ENCODE peak calls at places on chromosomes 16 and 17, in ten cellular contexts. One of them, this sample, is unnamed. For H3K4me1, the result is how much of the 10 kb centered on the place peaks cover.

GRCh38 chr17:72173475-72174116 is 52.8 kb downstream of the SOX9 start:
- DNase-seq in stomach: no peak
- DNase-seq in adipocyte: no peak
- DNase-seq in HAP-1: no peak
- DNase-seq in suprapubic skin: no peak
- DNase-seq in cardiac muscle cell: no peak
- DNase-seq in left ventricle myocardium inferior: no peak
- DNase-seq in heart left ventricle: no peak
- DNase-seq in uterus: no peak
- DNase-seq in Panc1: no peak
- DNase-seq in this sample: peak

GRCh38 chr17:60323754-60324153 is 68.2 kb downstream of the USP32 start:
- DNase-seq in stomach: no peak
- DNase-seq in adipocyte: no peak
- DNase-seq in HAP-1: no peak
- DNase-seq in suprapubic skin: no peak
- DNase-seq in cardiac muscle cell: no peak
- DNase-seq in left ventricle myocardium inferior: no peak
- DNase-seq in heart left ventricle: no peak
- DNase-seq in uterus: no peak
- DNase-seq in Panc1: no peak
- DNase-seq in this sample: no peak

GRCh38 chr17:73007447-73007846 is 85.0 kb downstream of the SLC39A11 start:
- DNase-seq in stomach: peak
- DNase-seq in adipocyte: no peak
- DNase-seq in HAP-1: no peak
- DNase-seq in suprapubic skin: no peak
- DNase-seq in cardiac muscle cell: no peak
- DNase-seq in left ventricle myocardium inferior: no peak
- DNase-seq in heart left ventricle: no peak
- DNase-seq in uterus: no peak
- DNase-seq in Panc1: no peak
- DNase-seq in this sample: peak

GRCh38 chr17:63701477-63702222 is 1.7 kb upstream of the LIMD2 start:
- DNase-seq in stomach: peak
- DNase-seq in adipocyte: no peak
- DNase-seq in HAP-1: no peak
- DNase-seq in suprapubic skin: no peak
- DNase-seq in cardiac muscle cell: no peak
- DNase-seq in left ventricle myocardium inferior: peak
- DNase-seq in heart left ventricle: no peak
- DNase-seq in uterus: no peak
- DNase-seq in Panc1: no peak
- DNase-seq in this sample: no peak

GRCh38 chr17:67055811-67056745 is 11.7 kb downstream of the CACNG1 start:
- DNase-seq in stomach: no peak
- DNase-seq in adipocyte: no peak
- DNase-seq in HAP-1: no peak
- DNase-seq in suprapubic skin: no peak
- DNase-seq in cardiac muscle cell: no peak
- DNase-seq in left ventricle myocardium inferior: no peak
- DNase-seq in heart left ventricle: no peak
- DNase-seq in uterus: no peak
- DNase-seq in Panc1: no peak
- DNase-seq in this sample: no peak

GRCh38 chr17:66570353-66571195 is 264.3 kb upstream of the CACNG5 start:
- DNase-seq in stomach: no peak
- DNase-seq in adipocyte: peak
- DNase-seq in HAP-1: no peak
- DNase-seq in suprapubic skin: no peak
- DNase-seq in cardiac muscle cell: no peak
- DNase-seq in left ventricle myocardium inferior: no peak
- DNase-seq in heart left ventricle: no peak
- DNase-seq in uterus: no peak
- DNase-seq in Panc1: no peak
- DNase-seq in this sample: no peak

GRCh38 chr17:4165301-4166010 is 22.5 kb downstream of the CYB5D2 start:
- DNase-seq in stomach: no peak
- DNase-seq in adipocyte: no peak
- DNase-seq in HAP-1: peak
- DNase-seq in suprapubic skin: no peak
- DNase-seq in cardiac muscle cell: peak
- DNase-seq in left ventricle myocardium inferior: peak
- DNase-seq in heart left ventricle: peak
- DNase-seq in uterus: no peak
- DNase-seq in Panc1: no peak
- DNase-seq in this sample: no peak

GRCh38 chr16:75948441-75948840 is 222.2 kb upstream of the CPHXL start:
- DNase-seq in stomach: no peak
- DNase-seq in adipocyte: no peak
- DNase-seq in HAP-1: no peak
- DNase-seq in suprapubic skin: no peak
- DNase-seq in cardiac muscle cell: no peak
- DNase-seq in left ventricle myocardium inferior: no peak
- DNase-seq in heart left ventricle: no peak
- DNase-seq in uterus: no peak
- DNase-seq in Panc1: no peak
- DNase-seq in this sample: no peak

GRCh38 chr17:79835953-79836951 is 3.0 kb downstream of the CBX4 start:
- DNase-seq in stomach: peak
- DNase-seq in adipocyte: no peak
- DNase-seq in HAP-1: peak
- DNase-seq in suprapubic skin: peak
- DNase-seq in cardiac muscle cell: peak
- DNase-seq in left ventricle myocardium inferior: no peak
- DNase-seq in heart left ventricle: peak
- DNase-seq in uterus: no peak
- DNase-seq in Panc1: no peak
- DNase-seq in this sample: peak

GRCh38 chr16:49454426-49455180 is 81.0 kb downstream of the C16orf78 start:
- DNase-seq in stomach: peak
- DNase-seq in adipocyte: no peak
- DNase-seq in HAP-1: no peak
- DNase-seq in suprapubic skin: peak
- DNase-seq in cardiac muscle cell: no peak
- DNase-seq in left ventricle myocardium inferior: no peak
- DNase-seq in heart left ventricle: no peak
- DNase-seq in uterus: peak
- DNase-seq in Panc1: no peak
- DNase-seq in this sample: no peak

DNA sequence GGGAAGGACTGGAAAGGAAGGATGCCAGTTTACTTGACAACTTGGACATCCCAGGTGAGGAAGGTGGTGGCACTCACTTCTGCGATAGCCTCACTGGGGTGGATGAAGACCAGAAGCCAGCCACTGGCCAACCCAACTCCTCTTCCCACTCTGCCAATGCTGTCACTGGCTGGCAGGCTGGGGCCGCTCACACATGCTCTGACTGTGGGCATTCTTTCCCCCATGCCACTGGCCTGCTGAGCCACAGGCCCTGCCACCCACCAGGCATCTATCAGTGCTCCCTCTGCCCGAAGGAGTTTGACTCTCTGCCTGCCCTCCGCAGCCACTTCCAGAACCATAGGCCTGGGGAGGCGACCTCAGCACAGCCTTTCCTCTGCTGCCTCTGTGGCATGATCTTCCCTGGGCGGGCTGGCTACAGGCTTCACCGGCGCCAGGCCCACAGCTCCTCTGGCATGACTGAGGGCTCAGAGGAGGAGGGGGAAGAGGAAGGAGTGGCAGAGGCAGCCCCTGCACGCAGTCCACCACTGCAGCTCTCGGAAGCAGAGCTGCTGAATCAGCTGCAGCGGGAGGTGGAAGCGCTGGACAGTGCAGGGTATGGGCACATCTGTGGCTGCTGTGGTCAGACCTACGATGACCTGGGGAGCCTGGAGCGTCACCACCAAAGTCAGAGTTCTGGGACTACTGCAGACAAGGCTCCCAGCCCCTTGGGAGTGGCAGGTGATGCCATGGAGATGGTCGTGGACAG is 4.5 kb downstream of the ZNF646 start:
- DNase-seq in stomach: no peak
- DNase-seq in adipocyte: no peak
- DNase-seq in HAP-1: no peak
- DNase-seq in suprapubic skin: no peak
- DNase-seq in cardiac muscle cell: no peak
- DNase-seq in left ventricle myocardium inferior: no peak
- DNase-seq in heart left ventricle: no peak
- DNase-seq in uterus: no peak
- DNase-seq in Panc1: no peak
- DNase-seq in this sample: no peak
- H3K4me1 ChIP-seq in stomach: under half
- H3K4me1 ChIP-seq in adipocyte: under half
- H3K4me1 ChIP-seq in HAP-1: under half
- H3K4me1 ChIP-seq in suprapubic skin: under half
- H3K4me1 ChIP-seq in cardiac muscle cell: under half
- H3K4me1 ChIP-seq in left ventricle myocardium inferior: under half
- H3K4me1 ChIP-seq in heart left ventricle: under half
- H3K4me1 ChIP-seq in uterus: under half
- H3K4me1 ChIP-seq in Panc1: under half
- H3K4me1 ChIP-seq in this sample: under half

DNA sequence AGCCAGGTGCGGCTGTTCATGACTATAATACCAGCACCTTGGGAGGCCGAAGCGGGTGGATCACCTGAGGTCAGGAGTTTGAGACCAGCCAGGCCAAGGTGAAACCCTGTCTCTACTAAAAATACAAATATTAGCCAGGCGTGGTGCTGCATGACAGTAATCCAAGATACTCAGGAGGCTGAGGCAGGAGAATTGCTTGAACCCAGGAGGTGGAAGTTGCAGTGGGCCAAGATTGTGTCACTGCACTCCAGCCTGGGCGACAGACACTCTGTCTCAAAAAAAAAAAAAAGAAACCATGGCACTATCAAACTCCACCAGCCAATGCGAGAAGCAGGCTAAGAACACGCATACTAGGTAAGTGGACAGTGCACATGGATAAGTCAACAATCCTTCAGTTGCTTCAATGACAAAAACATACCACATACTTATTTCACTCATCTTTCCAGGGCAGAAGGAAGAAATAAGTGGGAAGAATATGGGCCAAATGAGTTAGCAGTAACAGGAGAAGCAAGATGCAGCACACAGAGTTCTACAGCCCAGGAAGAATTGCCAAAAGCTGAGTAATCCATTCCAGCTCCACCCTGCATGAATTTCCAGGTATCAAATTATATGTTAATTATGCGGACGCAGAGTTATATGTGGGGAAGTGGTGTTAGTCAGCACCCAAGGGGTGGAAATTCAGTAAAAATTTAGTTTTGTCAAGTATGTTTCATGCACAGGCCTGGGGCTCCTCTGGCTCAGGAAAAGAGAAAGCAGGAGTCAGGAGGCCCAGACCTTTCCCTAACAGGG is 58.5 kb downstream of the ZFHX3 start:
- DNase-seq in stomach: no peak
- DNase-seq in adipocyte: peak
- DNase-seq in HAP-1: no peak
- DNase-seq in suprapubic skin: no peak
- DNase-seq in cardiac muscle cell: no peak
- DNase-seq in left ventricle myocardium inferior: no peak
- DNase-seq in heart left ventricle: no peak
- DNase-seq in uterus: peak
- DNase-seq in Panc1: no peak
- DNase-seq in this sample: peak
- H3K4me1 ChIP-seq in stomach: half or more
- H3K4me1 ChIP-seq in adipocyte: half or more
- H3K4me1 ChIP-seq in HAP-1: under half
- H3K4me1 ChIP-seq in suprapubic skin: half or more
- H3K4me1 ChIP-seq in cardiac muscle cell: half or more
- H3K4me1 ChIP-seq in left ventricle myocardium inferior: half or more
- H3K4me1 ChIP-seq in heart left ventricle: under half
- H3K4me1 ChIP-seq in uterus: under half
- H3K4me1 ChIP-seq in Panc1: under half
- H3K4me1 ChIP-seq in this sample: half or more

GRCh38 chr17:38752119-38752929 is at the start of gene PSMB3:
- DNase-seq in stomach: peak
- DNase-seq in adipocyte: peak
- DNase-seq in HAP-1: peak
- DNase-seq in suprapubic skin: peak
- DNase-seq in cardiac muscle cell: peak
- DNase-seq in left ventricle myocardium inferior: peak
- DNase-seq in heart left ventricle: peak
- DNase-seq in uterus: peak
- DNase-seq in Panc1: peak
- DNase-seq in this sample: peak
- H3K4me1 ChIP-seq in stomach: under half
- H3K4me1 ChIP-seq in adipocyte: under half
- H3K4me1 ChIP-seq in HAP-1: under half
- H3K4me1 ChIP-seq in suprapubic skin: half or more
- H3K4me1 ChIP-seq in cardiac muscle cell: under half
- H3K4me1 ChIP-seq in left ventricle myocardium inferior: half or more
- H3K4me1 ChIP-seq in heart left ventricle: under half
- H3K4me1 ChIP-seq in uterus: under half
- H3K4me1 ChIP-seq in Panc1: under half
- H3K4me1 ChIP-seq in this sample: half or more

GRCh38 chr16:73059779-73060178 is 11.9 kb upstream of the ZFHX3 start:
- DNase-seq in stomach: no peak
- DNase-seq in adipocyte: no peak
- DNase-seq in HAP-1: no peak
- DNase-seq in suprapubic skin: no peak
- DNase-seq in cardiac muscle cell: no peak
- DNase-seq in left ventricle myocardium inferior: no peak
- DNase-seq in heart left ventricle: no peak
- DNase-seq in uterus: no peak
- DNase-seq in Panc1: no peak
- DNase-seq in this sample: no peak

GRCh38 chr16:73060948-73061495 is 13.1 kb upstream of the ZFHX3 start:
- DNase-seq in stomach: no peak
- DNase-seq in adipocyte: no peak
- DNase-seq in HAP-1: peak
- DNase-seq in suprapubic skin: no peak
- DNase-seq in cardiac muscle cell: no peak
- DNase-seq in left ventricle myocardium inferior: no peak
- DNase-seq in heart left ventricle: no peak
- DNase-seq in uterus: no peak
- DNase-seq in Panc1: no peak
- DNase-seq in this sample: no peak

GRCh38 chr16:73058616-73059409 is 10.9 kb upstream of the ZFHX3 start:
- DNase-seq in stomach: peak
- DNase-seq in adipocyte: peak
- DNase-seq in HAP-1: peak
- DNase-seq in suprapubic skin: no peak
- DNase-seq in cardiac muscle cell: peak
- DNase-seq in left ventricle myocardium inferior: peak
- DNase-seq in heart left ventricle: peak
- DNase-seq in uterus: no peak
- DNase-seq in Panc1: no peak
- DNase-seq in this sample: peak

GRCh38 chr16:73058221-73058615 is 10.3 kb upstream of the ZFHX3 start:
- DNase-seq in stomach: peak
- DNase-seq in adipocyte: peak
- DNase-seq in HAP-1: no peak
- DNase-seq in suprapubic skin: peak
- DNase-seq in cardiac muscle cell: peak
- DNase-seq in left ventricle myocardium inferior: peak
- DNase-seq in heart left ventricle: peak
- DNase-seq in uterus: no peak
- DNase-seq in Panc1: no peak
- DNase-seq in this sample: peak

DNA sequence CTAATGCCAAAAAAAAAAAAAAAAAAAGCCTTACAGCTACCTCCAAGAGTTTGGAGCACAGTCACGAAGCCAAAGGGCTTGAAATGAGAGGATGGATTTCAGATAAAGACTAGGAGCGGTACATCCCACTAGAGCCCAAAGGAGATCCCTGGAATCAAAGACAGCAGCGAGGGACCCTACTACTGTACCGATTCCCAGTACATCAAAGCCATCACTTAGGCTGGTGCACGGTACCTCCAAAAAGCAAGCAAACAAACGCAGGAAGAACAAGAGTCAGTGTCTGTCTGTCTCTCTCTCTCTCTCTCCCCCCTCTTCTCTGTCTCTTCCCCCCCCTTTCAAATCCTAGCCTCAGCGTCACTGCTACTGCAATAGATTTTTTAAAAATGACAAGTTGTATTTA is 12.3 kb upstream of the ZFHX3 start:
- DNase-seq in stomach: no peak
- DNase-seq in adipocyte: no peak
- DNase-seq in HAP-1: no peak
- DNase-seq in suprapubic skin: no peak
- DNase-seq in cardiac muscle cell: no peak
- DNase-seq in left ventricle myocardium inferior: no peak
- DNase-seq in heart left ventricle: no peak
- DNase-seq in uterus: no peak
- DNase-seq in Panc1: no peak
- DNase-seq in this sample: no peak
- H3K4me1 ChIP-seq in stomach: under half
- H3K4me1 ChIP-seq in adipocyte: under half
- H3K4me1 ChIP-seq in HAP-1: under half
- H3K4me1 ChIP-seq in suprapubic skin: half or more
- H3K4me1 ChIP-seq in cardiac muscle cell: under half
- H3K4me1 ChIP-seq in left ventricle myocardium inferior: half or more
- H3K4me1 ChIP-seq in heart left ventricle: under half
- H3K4me1 ChIP-seq in uterus: under half
- H3K4me1 ChIP-seq in Panc1: under half
- H3K4me1 ChIP-seq in this sample: under half

This sample was measured in body of pancreas.